ENCODE peak calls at places on chromosome 15, in five cellular contexts. One of them, this sample, is unnamed.

GRCh38 chr15:101328001-101328400 is 33.0 kb upstream of the SNRPA1 start:
- DNase-seq in GM23248: no peak
- DNase-seq in PC-3: no peak
- DNase-seq in hepatocyte: no peak
- DNase-seq in right cardiac atrium: no peak
- DNase-seq in this sample: no peak

GRCh38 chr15:83123529-83123928 is 16.1 kb downstream of the TM6SF1 start:
- DNase-seq in GM23248: no peak
- DNase-seq in PC-3: no peak
- DNase-seq in hepatocyte: no peak
- DNase-seq in right cardiac atrium: no peak
- DNase-seq in this sample: no peak

GRCh38 chr15:101048191-101049011 is 129.2 kb downstream of the LRRK1 start:
- DNase-seq in GM23248: no peak
- DNase-seq in PC-3: no peak
- DNase-seq in hepatocyte: no peak
- DNase-seq in right cardiac atrium: no peak
- DNase-seq in this sample: peak; percentile 18

GRCh38 chr15:39174332-39174731 is 406.5 kb upstream of the THBS1 start:
- DNase-seq in GM23248: no peak
- DNase-seq in PC-3: no peak
- DNase-seq in hepatocyte: no peak
- DNase-seq in right cardiac atrium: no peak
- DNase-seq in this sample: no peak

GRCh38 chr15:101428758-101429157 is 60.7 kb downstream of the PCSK6 start:
- DNase-seq in GM23248: no peak
- DNase-seq in PC-3: no peak
- DNase-seq in hepatocyte: no peak
- DNase-seq in right cardiac atrium: no peak
- DNase-seq in this sample: no peak

GRCh38 chr15:57560976-57561711 is 30.6 kb upstream of the MYZAP start:
- DNase-seq in GM23248: peak; percentile 82
- DNase-seq in PC-3: peak; percentile 78
- DNase-seq in hepatocyte: peak; percentile 89
- DNase-seq in right cardiac atrium: peak; percentile 84
- DNase-seq in this sample: peak; percentile 87

GRCh38 chr15:88621789-88622604 is 857 bp downstream of the AEN start:
- DNase-seq in GM23248: peak; percentile 75
- DNase-seq in PC-3: peak; percentile 62
- DNase-seq in hepatocyte: peak; percentile 45
- DNase-seq in right cardiac atrium: no peak
- DNase-seq in this sample: peak; percentile 58

GRCh38 chr15:71447328-71448250 is 332.3 kb downstream of the THSD4 start:
- DNase-seq in GM23248: peak; percentile 70
- DNase-seq in PC-3: peak; percentile 95
- DNase-seq in hepatocyte: no peak
- DNase-seq in right cardiac atrium: no peak
- DNase-seq in this sample: no peak

GRCh38 chr15:90519688-90520087 is 10.0 kb upstream of the CRTC3 start:
- DNase-seq in GM23248: peak; percentile 49
- DNase-seq in PC-3: peak; percentile 68
- DNase-seq in hepatocyte: no peak
- DNase-seq in right cardiac atrium: no peak
- DNase-seq in this sample: no peak

GRCh38 chr15:63497642-63498100 is 6.7 kb upstream of the USP3 start:
- DNase-seq in GM23248: no peak
- DNase-seq in PC-3: no peak
- DNase-seq in hepatocyte: no peak
- DNase-seq in right cardiac atrium: peak; percentile 80
- DNase-seq in this sample: peak; percentile 75

GRCh38 chr15:38207591-38207990 is 45.0 kb upstream of the SPRED1 start:
- DNase-seq in GM23248: peak; percentile 52
- DNase-seq in PC-3: peak; percentile 43
- DNase-seq in hepatocyte: no peak
- DNase-seq in right cardiac atrium: no peak
- DNase-seq in this sample: no peak

GRCh38 chr15:25618161-25618560 is 179.3 kb upstream of the UBE3A start:
- DNase-seq in GM23248: no peak
- DNase-seq in PC-3: no peak
- DNase-seq in hepatocyte: no peak
- DNase-seq in right cardiac atrium: no peak
- DNase-seq in this sample: no peak

GRCh38 chr15:34359416-34359815 is 7.6 kb downstream of the LPCAT4 start:
- DNase-seq in GM23248: peak; percentile 27
- DNase-seq in PC-3: peak; percentile 68
- DNase-seq in hepatocyte: no peak
- DNase-seq in right cardiac atrium: no peak
- DNase-seq in this sample: peak; percentile 51

GRCh38 chr15:26157081-26157480 is 294.0 kb upstream of the ATP10A start:
- DNase-seq in GM23248: no peak
- DNase-seq in PC-3: no peak
- DNase-seq in hepatocyte: no peak
- DNase-seq in right cardiac atrium: no peak
- DNase-seq in this sample: no peak

GRCh38 chr15:94532226-94532625 is 300.9 kb downstream of the MCTP2 start:
- DNase-seq in GM23248: no peak
- DNase-seq in PC-3: no peak
- DNase-seq in hepatocyte: no peak
- DNase-seq in right cardiac atrium: no peak
- DNase-seq in this sample: peak; percentile 20

GRCh38 chr15:92629975-92630626 is 25.5 kb downstream of the FAM174B start:
- DNase-seq in GM23248: no peak
- DNase-seq in PC-3: no peak
- DNase-seq in hepatocyte: no peak
- DNase-seq in right cardiac atrium: no peak
- DNase-seq in this sample: no peak

GRCh38 chr15:89383635-89384604 is 49.3 kb upstream of the POLG start:
- DNase-seq in GM23248: peak; percentile 42
- DNase-seq in PC-3: peak; percentile 81
- DNase-seq in hepatocyte: peak; percentile 95
- DNase-seq in right cardiac atrium: peak; percentile 76
- DNase-seq in this sample: peak; percentile 76

GRCh38 chr15:48855501-48856440 is 22.2 kb upstream of the EID1 start:
- DNase-seq in GM23248: peak; percentile 74
- DNase-seq in PC-3: peak; percentile 54
- DNase-seq in hepatocyte: peak; percentile 49
- DNase-seq in right cardiac atrium: no peak
- DNase-seq in this sample: peak; percentile 29

GRCh38 chr15:89442671-89443307 is 53.6 kb downstream of the RHCG start:
- DNase-seq in GM23248: peak; percentile 67
- DNase-seq in PC-3: peak; percentile 77
- DNase-seq in hepatocyte: peak; percentile 72
- DNase-seq in right cardiac atrium: peak; percentile 56
- DNase-seq in this sample: peak; percentile 52

GRCh38 chr15:95440712-95441111 is 889.8 kb upstream of the NR2F2 start:
- DNase-seq in GM23248: no peak
- DNase-seq in PC-3: no peak
- DNase-seq in hepatocyte: no peak
- DNase-seq in right cardiac atrium: peak; percentile 56
- DNase-seq in this sample: peak; percentile 80

GRCh38 chr15:73602444-73602843 is 30.7 kb downstream of the NPTN start:
- DNase-seq in GM23248: no peak
- DNase-seq in PC-3: no peak
- DNase-seq in hepatocyte: no peak
- DNase-seq in right cardiac atrium: no peak
- DNase-seq in this sample: no peak

GRCh38 chr15:25498835-25499234 is 60.0 kb upstream of the UBE3A start:
- DNase-seq in GM23248: no peak
- DNase-seq in PC-3: no peak
- DNase-seq in hepatocyte: no peak
- DNase-seq in right cardiac atrium: no peak
- DNase-seq in this sample: no peak

GRCh38 chr15:84889313-84889990 is 5.0 kb downstream of the SLC28A1 start:
- DNase-seq in GM23248: no peak
- DNase-seq in PC-3: no peak
- DNase-seq in hepatocyte: no peak
- DNase-seq in right cardiac atrium: no peak
- DNase-seq in this sample: no peak

GRCh38 chr15:63372018-63372705 is 9.5 kb downstream of the CA12 start:
- DNase-seq in GM23248: peak; percentile 99
- DNase-seq in PC-3: peak; percentile 89
- DNase-seq in hepatocyte: peak; percentile 55
- DNase-seq in right cardiac atrium: peak; percentile 54
- DNase-seq in this sample: no peak

GRCh38 chr15:62241135-62241770 is 76.2 kb upstream of the C2CD4B start:
- DNase-seq in GM23248: peak; percentile 23
- DNase-seq in PC-3: peak; percentile 33
- DNase-seq in hepatocyte: peak; percentile 24
- DNase-seq in right cardiac atrium: no peak
- DNase-seq in this sample: no peak

GRCh38 chr15:55917881-55918296 is 75.5 kb downstream of the NEDD4 start:
- DNase-seq in GM23248: peak; percentile 89
- DNase-seq in PC-3: peak; percentile 89
- DNase-seq in hepatocyte: peak; percentile 75
- DNase-seq in right cardiac atrium: no peak
- DNase-seq in this sample: no peak

GRCh38 chr15:34753236-34753894 is 1.4 kb downstream of the GJD2 start:
- DNase-seq in GM23248: peak; percentile 78
- DNase-seq in PC-3: peak; percentile 51
- DNase-seq in hepatocyte: peak; percentile 78
- DNase-seq in right cardiac atrium: peak; percentile 44
- DNase-seq in this sample: peak; percentile 66

GRCh38 chr15:38623744-38624143 is 59.1 kb upstream of the RASGRP1 start:
- DNase-seq in GM23248: no peak
- DNase-seq in PC-3: no peak
- DNase-seq in hepatocyte: no peak
- DNase-seq in right cardiac atrium: peak; percentile 72
- DNase-seq in this sample: no peak

GRCh38 chr15:25095179-25095578 is 140.4 kb downstream of the SNRPN start:
- DNase-seq in GM23248: no peak
- DNase-seq in PC-3: no peak
- DNase-seq in hepatocyte: no peak
- DNase-seq in right cardiac atrium: no peak
- DNase-seq in this sample: no peak

GRCh38 chr15:55197362-55197705 is 593 bp upstream of the RSL24D1 start:
- DNase-seq in GM23248: no peak
- DNase-seq in PC-3: no peak
- DNase-seq in hepatocyte: no peak
- DNase-seq in right cardiac atrium: no peak
- DNase-seq in this sample: no peak

GRCh38 chr15:33616485-33616884 is 305.7 kb downstream of the RYR3 start:
- DNase-seq in GM23248: no peak
- DNase-seq in PC-3: no peak
- DNase-seq in hepatocyte: no peak
- DNase-seq in right cardiac atrium: no peak
- DNase-seq in this sample: no peak

GRCh38 chr15:75428152-75428551 is 23.3 kb downstream of the SIN3A start:
- DNase-seq in GM23248: no peak
- DNase-seq in PC-3: no peak
- DNase-seq in hepatocyte: no peak
- DNase-seq in right cardiac atrium: no peak
- DNase-seq in this sample: no peak

GRCh38 chr15:37083610-37084009 is 16.7 kb downstream of the MEIS2 start:
- DNase-seq in GM23248: no peak
- DNase-seq in PC-3: no peak
- DNase-seq in hepatocyte: no peak
- DNase-seq in right cardiac atrium: no peak
- DNase-seq in this sample: no peak
- H3K4me1 ChIP-seq in GM23248: peaks cover 17% of the 10 kb centered on the region
- H3K4me1 ChIP-seq in PC-3: peaks cover 23% of the 10 kb centered on the region
- H3K4me1 ChIP-seq in hepatocyte: peaks cover 17% of the 10 kb centered on the region
- H3K4me1 ChIP-seq in right cardiac atrium: peaks cover 5% of the 10 kb centered on the region
- H3K4me1 ChIP-seq in this sample: peaks cover 35% of the 10 kb centered on the region

GRCh38 chr15:78761891-78762385 is 49.3 kb downstream of the ADAMTS7 start:
- DNase-seq in GM23248: no peak
- DNase-seq in PC-3: no peak
- DNase-seq in hepatocyte: no peak
- DNase-seq in right cardiac atrium: peak; percentile 52
- DNase-seq in this sample: peak; percentile 38
- H3K4me3 ChIP-seq in GM23248: no peak overlapping the region
- H3K4me3 ChIP-seq in PC-3: no peak overlapping the region
- H3K4me3 ChIP-seq in hepatocyte: no peak overlapping the region
- H3K4me3 ChIP-seq in right cardiac atrium: no peak overlapping the region
- H3K4me3 ChIP-seq in this sample: no peak overlapping the region

GRCh38 chr15:66954601-66955000 is 110.8 kb upstream of the SMAD3 start:
- DNase-seq in GM23248: no peak
- DNase-seq in PC-3: no peak
- DNase-seq in hepatocyte: no peak
- DNase-seq in right cardiac atrium: no peak
- DNase-seq in this sample: no peak

GRCh38 chr15:66955871-66956585 is 109.4 kb upstream of the SMAD3 start:
- DNase-seq in GM23248: peak; percentile 84
- DNase-seq in PC-3: peak; percentile 90
- DNase-seq in hepatocyte: no peak
- DNase-seq in right cardiac atrium: no peak
- DNase-seq in this sample: peak; percentile 2

GRCh38 chr15:66959066-66959465 is 106.3 kb upstream of the SMAD3 start:
- DNase-seq in GM23248: no peak
- DNase-seq in PC-3: no peak
- DNase-seq in hepatocyte: no peak
- DNase-seq in right cardiac atrium: no peak
- DNase-seq in this sample: peak; percentile 24

GRCh38 chr15:66955001-66955516 is 110.3 kb upstream of the SMAD3 start:
- DNase-seq in GM23248: no peak
- DNase-seq in PC-3: no peak
- DNase-seq in hepatocyte: no peak
- DNase-seq in right cardiac atrium: no peak
- DNase-seq in this sample: no peak

DNA sequence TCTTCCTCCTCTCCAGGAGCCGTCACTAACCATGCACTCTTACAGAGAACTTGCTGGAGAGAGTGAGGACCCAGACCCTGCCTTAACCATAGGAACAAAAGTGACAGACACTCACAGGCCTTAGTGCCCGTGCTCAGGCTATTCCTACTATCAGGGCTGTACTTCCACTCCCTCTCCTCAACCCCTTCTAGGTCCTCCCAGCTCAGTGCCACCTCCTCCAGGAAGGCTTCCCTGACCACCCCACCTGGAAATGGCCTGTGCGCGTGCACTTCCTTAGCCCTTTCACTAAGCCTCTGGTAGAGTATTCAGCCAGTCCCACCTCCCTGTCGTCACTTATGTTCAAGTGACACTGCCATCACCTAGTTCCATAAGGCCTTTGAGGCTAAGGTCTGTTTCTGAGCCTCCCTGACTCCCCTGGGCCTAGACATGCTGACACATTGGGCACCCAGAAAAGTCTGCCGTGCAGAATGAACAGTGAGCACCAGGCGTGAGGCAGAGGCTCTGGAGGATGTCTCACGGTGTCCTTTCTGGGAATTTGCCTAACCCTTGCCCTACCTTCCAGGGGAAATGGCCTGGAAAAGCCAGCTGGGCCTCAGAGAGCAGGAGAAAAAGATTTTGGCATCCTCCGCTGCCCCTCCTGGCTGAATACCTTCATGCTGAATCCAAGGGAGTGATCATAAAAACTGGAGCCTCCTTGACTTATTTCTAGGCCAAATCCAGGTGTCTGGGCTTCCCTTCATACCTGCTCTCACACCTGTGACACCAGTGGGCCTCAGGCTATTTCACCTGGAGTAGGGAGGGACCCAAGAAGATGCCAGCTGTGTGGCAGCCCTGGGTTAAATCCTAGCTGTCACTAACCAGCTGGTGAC is 108.5 kb upstream of the SMAD3 start:
- DNase-seq in GM23248: no peak
- DNase-seq in PC-3: peak; percentile 79
- DNase-seq in hepatocyte: no peak
- DNase-seq in right cardiac atrium: no peak
- DNase-seq in this sample: no peak
- H3K4me1 ChIP-seq in GM23248: peaks cover 6% of the 10 kb centered on the region
- H3K4me1 ChIP-seq in PC-3: peaks cover 32% of the 10 kb centered on the region
- H3K4me1 ChIP-seq in hepatocyte: no peaks in the 10 kb centered on the region
- H3K4me1 ChIP-seq in right cardiac atrium: no peaks in the 10 kb centered on the region
- H3K4me1 ChIP-seq in this sample: no peaks in the 10 kb centered on the region

GRCh38 chr15:31440754-31441298 is 114.2 kb downstream of the KLF13 start:
- DNase-seq in GM23248: peak; percentile 83
- DNase-seq in PC-3: no peak
- DNase-seq in hepatocyte: peak; percentile 49
- DNase-seq in right cardiac atrium: peak; percentile 90
- DNase-seq in this sample: peak; percentile 48
- H3K4me3 ChIP-seq in GM23248: peak overlapping the region; percentile 70
- H3K4me3 ChIP-seq in PC-3: peak overlapping the region; percentile 47
- H3K4me3 ChIP-seq in hepatocyte: peak overlapping the region; percentile 37
- H3K4me3 ChIP-seq in right cardiac atrium: peak overlapping the region; percentile 67
- H3K4me3 ChIP-seq in this sample: no peak overlapping the region